ENCODE peak calls at places on chromosomes 16 and 17, in five cellular contexts. E, X, M, B and H are unnamed samples.

GRCh38 chr17:81044764-81045589 is 10.0 kb downstream of the BAIAP2 start:
- DNase-seq in X (peak; percentile 99), E (peak; percentile 75), B (no peak), M (no peak), H (no peak)

GRCh38 chr16:72997141-72997542 is 50.8 kb downstream of the ZFHX3 start:
- DNase-seq in M (no peak), B (no peak), X (no peak), E (peak; percentile 80), H (no peak)

GRCh38 chr16:1825864-1826690 is 548 bp downstream of the HAGH start:
- DNase-seq in B (no peak), E (no peak), X (peak; percentile 30), M (peak; percentile 63), H (no peak)

GRCh38 chr17:65564793-65565192 is 3.3 kb upstream of the AXIN2 start:
- DNase-seq in E (no peak), M (no peak), B (no peak), X (peak; percentile 28), H (peak; percentile 11)

GRCh38 chr16:63568184-63568583 is 1531.9 kb upstream of the CDH8 start:
- DNase-seq in M (no peak), B (no peak), E (no peak), X (no peak), H (no peak)

GRCh38 chr17:59154335-59154720 is 658 bp downstream of the SKA2 start:
- DNase-seq in X (no peak), E (peak; percentile 53), B (peak; percentile 5), M (peak; percentile 55), H (no peak)

GRCh38 chr17:49549691-49550678 is 25.7 kb upstream of the NXPH3 start:
- DNase-seq in B (no peak), E (no peak), M (no peak), X (no peak), H (no peak)

GRCh38 chr16:86227801-86228200 is 282.5 kb upstream of the FOXF1 start:
- DNase-seq in B (no peak), M (no peak), E (no peak), X (no peak), H (no peak)

GRCh38 chr17:27327871-27328270 is 34.0 kb downstream of the WSB1 start:
- DNase-seq in X (no peak), B (no peak), E (no peak), M (no peak), H (no peak)

GRCh38 chr16:81623365-81624102 is 155.6 kb upstream of the PLCG2 start:
- DNase-seq in M (peak; percentile 65), E (peak; percentile 70), B (peak; percentile 24), X (peak; percentile 37), H (no peak)

GRCh38 chr17:9132944-9133610 is 111.8 kb downstream of the NTN1 start:
- DNase-seq in X (no peak), M (no peak), E (no peak), B (no peak), H (no peak)

GRCh38 chr16:80056334-80056733 is 455.8 kb upstream of the MAF start:
- DNase-seq in X (no peak), E (peak; percentile 60), M (no peak), B (no peak), H (no peak)

GRCh38 chr17:8187517-8188407 is 2.2 kb downstream of the BORCS6 start:
- DNase-seq in E (peak; percentile 100), M (peak; percentile 91), X (peak; percentile 96), B (peak; percentile 89), H (peak; percentile 94)

GRCh38 chr16:63602206-63602927 is 1519.5 kb downstream of the CDH11 start:
- DNase-seq in E (no peak), M (no peak), B (no peak), X (no peak), H (no peak)

GRCh38 chr17:60421273-60422161 is 772 bp upstream of the CHCT1 start:
- DNase-seq in E (peak; percentile 62), M (peak; percentile 75), X (peak; percentile 14), B (peak; percentile 72), H (peak; percentile 31)

GRCh38 chr16:87165151-87165550 is 152.0 kb downstream of the C16orf95 start:
- DNase-seq in M (no peak), X (no peak), E (no peak), B (no peak), H (no peak)

GRCh38 chr16:49498241-49499017 is 124.8 kb downstream of the C16orf78 start:
- DNase-seq in X (no peak), E (no peak), B (no peak), M (no peak), H (no peak)

GRCh38 chr17:78409191-78409621 is 30.8 kb downstream of the PGS1 start:
- DNase-seq in B (no peak), M (no peak), E (no peak), X (no peak), H (no peak)

GRCh38 chr16:83935858-83936255 is 17.2 kb upstream of the OSGIN1 start:
- DNase-seq in X (no peak), M (no peak), B (no peak), E (no peak), H (no peak)

GRCh38 chr17:57588086-57588485 is 157.0 kb downstream of the CCDC182 start:
- DNase-seq in E (peak; percentile 7), B (no peak), M (no peak), X (no peak), H (no peak)

GRCh38 chr16:31480851-31481250 is 2.1 kb upstream of the SLC5A2 start:
- DNase-seq in X (no peak), M (no peak), B (no peak), E (peak; percentile 27), H (no peak)

GRCh38 chr16:86798247-86799041 is 220.1 kb downstream of the FOXL1 start:
- DNase-seq in E (peak; percentile 4), B (no peak), X (no peak), M (no peak), H (no peak)

GRCh38 chr16:25063102-25063501 is 47.9 kb upstream of the ARHGAP17 start:
- DNase-seq in B (peak; percentile 18), X (no peak), E (no peak), M (no peak), H (no peak)

GRCh38 chr17:7019839-7020519 is 2.9 kb upstream of the BCL6B start:
- DNase-seq in M (no peak), B (no peak), E (peak; percentile 56), X (no peak), H (no peak)

GRCh38 chr17:81291662-81292061 is 3.4 kb downstream of the SLC38A10 start:
- DNase-seq in X (peak; percentile 46), B (peak; percentile 73), E (peak; percentile 69), M (peak; percentile 71), H (no peak)

GRCh38 chr16:12087901-12088364 is 111.4 kb downstream of the SNX29 start:
- DNase-seq in M (no peak), E (no peak), B (peak; percentile 45), X (no peak), H (no peak)

GRCh38 chr17:72826602-72827001 is 265.9 kb downstream of the SLC39A11 start:
- DNase-seq in E (peak; percentile 73), B (no peak), M (no peak), X (no peak), H (no peak)

GRCh38 chr16:30350134-30350871 is 4.8 kb downstream of the CD2BP2 start:
- DNase-seq in X (no peak), E (no peak), M (no peak), B (no peak), H (no peak)

GRCh38 chr17:77893144-77894044 is 65.1 kb upstream of the TNRC6C start:
- DNase-seq in X (no peak), E (no peak), M (no peak), B (peak; percentile 48), H (no peak)